ENCODE peak calls at places on chromosome 3, in seven cellular contexts. N is tibial nerve, J is transverse colon, P is uterus, K is stomach, O is adrenal gland, G is esophagus muscularis mucosa. H is an unnamed sample.
A peak's percentile ranks its signal among the peaks of the same experiment; 100 is the strongest.

GRCh38 chr3:12579919-12580318 is 23.0 kb downstream of the MKRN2 start:
- DNase-seq in N (no peak), J (no peak), P (no peak), K (no peak), O (peak; percentile 70), G (no peak), H (no peak)

GRCh38 chr3:47404420-47404819 is 23.6 kb downstream of the PTPN23 start:
- DNase-seq in N (no peak), J (no peak), P (no peak), K (no peak), O (no peak), G (no peak), H (no peak)

GRCh38 chr3:175258763-175259162 is 399.6 kb downstream of the NAALADL2 start:
- DNase-seq in N (no peak), J (no peak), P (no peak), K (peak; percentile 30), O (no peak), G (no peak), H (no peak)

GRCh38 chr3:192220915-192221314 is 506.4 kb downstream of the FGF12 start:
- DNase-seq in N (no peak), J (no peak), P (no peak), K (no peak), O (no peak), G (no peak), H (no peak)

GRCh38 chr3:122923611-122924010 is 104.0 kb downstream of the SEMA5B start:
- DNase-seq in N (no peak), J (no peak), P (no peak), K (no peak), O (no peak), G (no peak), H (no peak)

GRCh38 chr3:16101295-16102186 is 72.9 kb upstream of the GALNT15 start:
- DNase-seq in N (no peak), J (peak; percentile 65), P (no peak), K (no peak), O (no peak), G (no peak), H (peak; percentile 32)

GRCh38 chr3:186998937-186999368 is 68.6 kb downstream of the ST6GAL1 start:
- DNase-seq in N (no peak), J (no peak), P (no peak), K (no peak), O (no peak), G (no peak), H (no peak)

GRCh38 chr3:43417133-43417532 is 130.8 kb downstream of the SNRK start:
- DNase-seq in N (no peak), J (no peak), P (no peak), K (no peak), O (no peak), G (no peak), H (no peak)

GRCh38 chr3:35772364-35773009 is 133.2 kb downstream of the ARPP21 start:
- DNase-seq in N (no peak), J (no peak), P (no peak), K (no peak), O (no peak), G (no peak), H (no peak)

GRCh38 chr3:13808576-13808975 is 71.3 kb downstream of the WNT7A start:
- DNase-seq in N (no peak), J (no peak), P (no peak), K (no peak), O (no peak), G (no peak), H (no peak)
- TF ChIP-seq POLR2A in N (no peak), J (no peak), P (no peak), K (no peak), O (no peak), G (no peak), H (no peak)

DNA sequence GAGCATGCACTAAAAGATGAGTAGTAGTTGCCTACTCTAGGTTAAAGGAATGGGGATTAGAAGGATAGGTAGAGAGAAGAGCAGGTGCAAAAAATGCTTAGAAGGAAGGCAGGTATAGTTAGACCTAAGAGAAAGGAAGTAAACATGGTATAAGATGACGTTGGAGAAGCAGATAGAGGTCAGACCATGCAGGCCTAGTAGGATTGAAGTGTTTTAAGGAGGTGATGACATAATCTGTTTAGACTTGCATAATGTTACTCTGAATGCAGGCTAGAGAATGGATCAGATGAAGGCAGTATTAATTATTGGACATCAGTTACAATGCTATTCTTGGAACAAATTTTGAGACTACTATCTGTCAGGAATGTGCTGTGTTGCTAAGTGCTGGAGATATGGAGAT is 11.1 kb upstream of the ECT2 start:
- DNase-seq in N (no peak), J (no peak), P (no peak), K (no peak), O (no peak), G (no peak), H (no peak)
- TF ChIP-seq CTCF in N (no peak), J (no peak), P (no peak), K (no peak), O (no peak), G (no peak), H (no peak)

GRCh38 chr3:155491696-155492095 is 198.2 kb upstream of the STRIT1 start:
- DNase-seq in N (no peak), J (no peak), P (no peak), K (no peak), O (no peak), G (no peak), H (no peak)
- TF ChIP-seq POLR2A in N (no peak), J (no peak), P (no peak), K (no peak), O (no peak), G (no peak), H (no peak)

GRCh38 chr3:28726840-28727239 is 378.2 kb upstream of the AZI2 start:
- DNase-seq in N (peak; percentile 20), J (peak; percentile 41), P (no peak), K (peak; percentile 54), O (peak; percentile 41), G (no peak), H (no peak)
- TF ChIP-seq CTCF in N (peak; percentile 19), J (peak; percentile 23), P (no peak), K (peak; percentile 24), O (peak; percentile 37), G (peak; percentile 33), H (no peak)

GRCh38 chr3:71582612-71583568 is 638 bp downstream of the FOXP1 start:
- DNase-seq in N (peak; percentile 62), J (peak; percentile 85), P (peak; percentile 69), K (peak; percentile 78), O (peak; percentile 69), G (peak; percentile 94), H (peak; percentile 92)

GRCh38 chr3:71584216-71585061 is 911 bp upstream of the FOXP1 start:
- DNase-seq in N (peak; percentile 49), J (peak; percentile 56), P (peak; percentile 66), K (peak; percentile 31), O (peak; percentile 68), G (peak; percentile 92), H (peak; percentile 31)

GRCh38 chr3:71585126-71585525 is 1.6 kb upstream of the FOXP1 start:
- DNase-seq in N (peak; percentile 17), J (no peak), P (no peak), K (no peak), O (no peak), G (peak; percentile 77), H (no peak)

GRCh38 chr3:71581981-71582611 is 1.4 kb downstream of the FOXP1 start:
- DNase-seq in N (peak; percentile 46), J (peak; percentile 52), P (peak; percentile 46), K (peak; percentile 53), O (peak; percentile 52), G (peak; percentile 92), H (peak; percentile 89)

GRCh38 chr3:71583569-71584215 is at the start of gene FOXP1:
- DNase-seq in N (peak; percentile 78), J (peak; percentile 83), P (peak; percentile 68), K (peak; percentile 78), O (peak; percentile 85), G (peak; percentile 92), H (peak; percentile 93)
- TF ChIP-seq POLR2A in N (peak; percentile 53), J (peak; percentile 63), P (peak; percentile 26), K (no peak), O (peak; percentile 71), G (peak; percentile 15), H (no peak)

GRCh38 chr3:53192608-53193007 is 31.6 kb downstream of the PRKCD start:
- DNase-seq in N (no peak), J (peak; percentile 72), P (no peak), K (no peak), O (no peak), G (no peak), H (no peak)
- TF ChIP-seq CTCF in N (no peak), J (no peak), P (no peak), K (no peak), O (no peak), G (no peak), H (no peak)

GRCh38 chr3:196843435-196844110 is 24.1 kb upstream of the SENP5 start:
- DNase-seq in N (no peak), J (no peak), P (no peak), K (no peak), O (no peak), G (no peak), H (peak; percentile 45)

GRCh38 chr3:196849180-196849721 is 18.5 kb upstream of the SENP5 start:
- DNase-seq in N (no peak), J (no peak), P (no peak), K (no peak), O (no peak), G (no peak), H (no peak)
- TF ChIP-seq POLR2A in N (no peak), J (no peak), P (no peak), K (no peak), O (no peak), G (no peak), H (no peak)

DNA sequence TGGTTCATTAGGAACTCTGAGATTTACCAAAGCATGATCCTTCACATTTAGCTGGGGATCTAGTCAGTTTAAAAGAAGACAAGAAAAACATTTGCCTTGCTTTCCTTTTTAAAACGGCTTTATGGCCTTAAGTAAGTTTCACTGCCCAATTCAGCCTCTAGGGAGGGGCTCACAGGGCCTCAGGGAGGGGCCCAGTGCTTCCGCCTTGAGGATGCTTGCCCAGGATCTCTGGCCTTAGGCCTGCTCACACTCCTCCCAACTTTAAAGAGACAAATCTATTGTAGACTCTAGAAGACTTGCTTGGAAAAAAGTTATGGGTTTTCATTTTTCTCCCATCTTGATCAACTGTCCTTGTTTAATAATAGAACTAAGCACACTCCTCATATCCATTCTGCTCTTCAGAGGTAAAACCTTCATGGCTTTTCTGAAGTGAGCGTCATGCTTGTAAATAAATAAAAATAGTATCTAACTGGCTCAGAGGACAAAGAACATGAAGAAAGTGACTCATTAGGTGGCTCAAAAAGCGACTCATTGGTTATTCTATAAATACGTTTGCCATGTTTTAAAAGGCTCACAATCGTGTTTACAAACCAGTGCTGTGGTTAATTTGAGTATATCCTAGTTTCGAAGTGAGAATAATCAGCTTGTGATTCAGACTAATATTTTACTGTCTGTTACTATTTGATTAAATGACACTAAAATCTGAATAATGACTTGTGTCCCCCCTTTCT is 13.7 kb downstream of the PDHB start:
- DNase-seq in N (peak; percentile 17), J (peak; percentile 70), P (peak; percentile 30), K (no peak), O (peak; percentile 31), G (no peak), H (peak; percentile 89)
- TF ChIP-seq CTCF in N (no peak), J (no peak), P (no peak), K (no peak), O (no peak), G (no peak), H (no peak)

H was measured in lower leg skin.